ENCODE peak calls at places on chromosome 13, in ten cellular contexts. Q, V, G, I, E, D, F, M, W and P are unnamed samples.

GRCh38 chr13:43377149-43377548 is 353.8 kb downstream of the DNAJC15 start:
- DNase-seq in Q (no peak), F (no peak), I (no peak), M (peak; percentile 27), G (no peak), V (peak; percentile 55), E (no peak), W (peak; percentile 12), D (peak; percentile 52), P (no peak)

GRCh38 chr13:80341771-80342271 is 895 bp upstream of the SPRY2 start:
- DNase-seq in G (peak; percentile 68), M (peak; percentile 45), D (no peak), W (no peak), F (peak; percentile 75), V (peak; percentile 71), E (no peak), I (no peak), Q (peak; percentile 76), P (peak; percentile 33)

GRCh38 chr13:51590966-51591627 is 6.8 kb downstream of the WDFY2 start:
- DNase-seq in G (peak; percentile 63), Q (no peak), W (peak; percentile 96), E (peak; percentile 96), V (peak; percentile 96), M (peak; percentile 24), F (peak; percentile 63), D (peak; percentile 99), I (no peak), P (peak; percentile 83)

GRCh38 chr13:108963846-108964600 is 334.6 kb downstream of the MYO16 start:
- DNase-seq in V (peak; percentile 38), D (peak; percentile 65), Q (no peak), F (no peak), M (no peak), I (no peak), E (no peak), W (peak; percentile 28), G (no peak), P (peak; percentile 93)

GRCh38 chr13:79988573-79988972 is 352.4 kb downstream of the SPRY2 start:
- DNase-seq in V (peak; percentile 70), F (no peak), I (no peak), W (peak; percentile 82), D (peak; percentile 83), E (peak; percentile 84), G (peak; percentile 64), M (no peak), Q (no peak), P (peak; percentile 61)

GRCh38 chr13:104246955-104247354 is 1180.7 kb upstream of the SLC10A2 start:
- DNase-seq in M (no peak), F (no peak), Q (no peak), I (no peak), V (no peak), E (no peak), G (no peak), W (no peak), D (no peak), P (no peak)

GRCh38 chr13:45674908-45675307 is 27.2 kb upstream of the CBY2 start:
- DNase-seq in D (peak; percentile 91), E (peak; percentile 61), F (no peak), Q (no peak), M (no peak), I (no peak), V (peak; percentile 68), W (peak; percentile 43), G (peak; percentile 41), P (peak; percentile 85)

GRCh38 chr13:40668335-40668734 is 1.9 kb upstream of the FOXO1 start:
- DNase-seq in D (no peak), G (peak; percentile 39), Q (no peak), I (peak; percentile 57), V (no peak), F (no peak), E (no peak), M (peak; percentile 51), W (no peak), P (peak; percentile 36)

GRCh38 chr13:44416297-44416696 is 42.7 kb downstream of the SERP2 start:
- DNase-seq in I (no peak), G (no peak), Q (no peak), M (no peak), F (no peak), E (no peak), V (no peak), W (no peak), D (no peak), P (no peak)

GRCh38 chr13:74479124-74479523 is 344.9 kb upstream of the KLF12 start:
- DNase-seq in M (no peak), V (no peak), G (no peak), Q (no peak), D (no peak), I (no peak), W (no peak), E (no peak), F (no peak), P (no peak)

GRCh38 chr13:33057019-33057785 is 41.0 kb downstream of the KL start:
- DNase-seq in I (no peak), W (no peak), V (peak; percentile 34), Q (no peak), F (no peak), D (peak; percentile 15), E (no peak), M (no peak), G (no peak), P (peak; percentile 7)

GRCh38 chr13:34847751-34848150 is 94.3 kb upstream of the NBEA start:
- DNase-seq in Q (no peak), W (no peak), G (no peak), V (no peak), I (no peak), M (no peak), F (no peak), E (no peak), D (no peak), P (peak; percentile 8)

GRCh38 chr13:111659842-111660241 is 339.4 kb downstream of the TEX29 start:
- DNase-seq in D (no peak), I (no peak), M (no peak), V (no peak), W (no peak), Q (no peak), F (no peak), E (no peak), G (no peak), P (no peak)
- TF ChIP-seq CTCF in D (no peak), I (no peak), M (no peak), V (no peak), W (no peak), Q (no peak), F (no peak), E (no peak), G (no peak), P (no peak)

GRCh38 chr13:75643182-75643581 is 7.1 kb downstream of the LMO7 start:
- DNase-seq in Q (no peak), D (no peak), F (no peak), I (no peak), G (no peak), W (no peak), E (no peak), V (no peak), M (no peak), P (peak; percentile 49)
- H3K4me3 ChIP-seq in Q (no peak overlapping the region), D (no peak overlapping the region), F (no peak overlapping the region), I (no peak overlapping the region), G (no peak overlapping the region), W (no peak overlapping the region), E (no peak overlapping the region), V (no peak overlapping the region), M (no peak overlapping the region), P (no peak overlapping the region)

GRCh38 chr13:98877936-98878335 is 99.9 kb downstream of the DOCK9 start:
- DNase-seq in G (no peak), V (no peak), D (no peak), E (no peak), I (no peak), F (no peak), Q (no peak), W (no peak), M (no peak), P (no peak)

GRCh38 chr13:98878421-98879126 is 99.3 kb downstream of the DOCK9 start:
- DNase-seq in M (peak; percentile 24), G (no peak), I (no peak), W (no peak), V (no peak), F (no peak), Q (no peak), E (no peak), D (peak; percentile 6), P (no peak)

GRCh38 chr13:98880673-98881072 is 97.2 kb downstream of the DOCK9 start:
- DNase-seq in Q (no peak), M (no peak), G (no peak), E (no peak), V (no peak), F (no peak), D (no peak), I (no peak), W (no peak), P (no peak)

GRCh38 chr13:98879965-98880364 is 97.9 kb downstream of the DOCK9 start:
- DNase-seq in M (no peak), G (no peak), D (no peak), F (no peak), Q (no peak), E (no peak), I (no peak), W (no peak), V (no peak), P (no peak)

DNA sequence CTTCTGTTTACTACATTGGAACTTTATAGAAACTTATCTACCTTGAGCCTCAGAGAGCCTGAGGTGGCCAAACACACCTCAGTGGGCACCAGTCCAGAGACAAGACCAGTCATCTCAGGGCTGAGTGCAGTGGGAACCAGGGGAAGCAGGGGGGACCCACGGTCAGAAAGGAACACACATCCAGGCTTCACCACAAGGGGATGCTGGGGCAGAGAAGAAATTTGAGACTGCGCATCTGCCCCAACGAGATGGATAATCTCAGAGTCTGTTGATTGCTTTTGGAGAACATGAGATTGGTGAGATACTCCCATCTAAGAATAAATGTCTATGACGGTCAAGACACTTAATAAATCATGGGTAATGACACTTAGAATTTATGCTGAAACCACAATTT is 98.7 kb downstream of the DOCK9 start:
- DNase-seq in Q (no peak), E (no peak), V (no peak), W (no peak), F (no peak), I (no peak), D (no peak), M (no peak), G (no peak), P (no peak)
- TF ChIP-seq CTCF in Q (no peak), E (no peak), V (no peak), W (no peak), F (no peak), I (no peak), D (no peak), M (no peak), G (no peak), P (no peak)

DNA sequence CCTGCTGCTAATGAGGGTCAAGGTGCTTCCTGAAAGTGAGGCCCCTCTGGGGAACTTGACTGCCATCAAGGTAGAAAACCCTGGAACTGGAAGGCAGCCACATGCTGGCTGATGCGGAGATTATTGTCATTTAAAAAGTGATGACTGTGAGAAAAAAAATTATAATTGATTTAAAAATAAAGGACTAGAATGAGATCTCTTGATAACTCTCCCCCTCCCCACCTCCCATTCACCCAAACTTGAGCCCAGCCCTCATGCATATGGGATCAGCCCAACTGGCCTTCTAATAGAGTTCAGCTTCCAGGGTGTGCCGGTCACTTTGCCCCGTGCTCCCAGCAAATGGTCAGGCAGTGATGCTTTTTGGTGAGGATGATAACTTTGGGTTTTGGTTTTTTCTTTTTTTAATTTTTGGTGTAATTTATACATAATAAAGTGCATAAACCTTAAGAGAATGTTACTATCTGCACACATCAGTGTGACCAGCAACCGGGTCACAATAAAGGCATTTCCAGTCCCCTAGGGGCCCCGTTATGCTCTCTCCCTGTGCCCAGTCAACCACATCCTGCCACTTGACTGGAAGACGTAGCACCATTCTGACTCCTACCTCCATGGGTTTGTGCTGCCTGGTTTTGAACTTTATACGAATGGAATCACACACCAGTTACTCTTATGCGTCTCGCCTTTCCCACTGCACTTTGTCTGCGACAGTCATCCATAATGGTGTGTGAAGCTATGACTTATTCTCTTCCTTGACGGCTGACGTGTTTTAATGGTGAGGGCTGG is 187.9 kb downstream of the USP12 start:
- DNase-seq in Q (no peak), F (no peak), W (no peak), G (no peak), I (no peak), E (no peak), D (no peak), V (no peak), M (no peak), P (no peak)
- H3K4me3 ChIP-seq in Q (no peak overlapping the region), F (no peak overlapping the region), W (no peak overlapping the region), G (no peak overlapping the region), I (no peak overlapping the region), E (no peak overlapping the region), D (no peak overlapping the region), V (no peak overlapping the region), M (no peak overlapping the region), P (no peak overlapping the region)